ENCODE peak calls at places on chromosomes 6 and 20, in five cellular contexts. Q is GM23248; G is stimulated activated CD8-positive, alpha-beta memory T cell treated with anti-CD3 and anti-CD28 coated beads, Interleukin-12 subunit alpha, Interleukin-12 subunit beta, amount 100 ng/mL, for 4 hours; Y is T-helper 2 cell; L is A673. C is an unnamed sample.

GRCh38 chr20:8855315-8855714 is 213.6 kb upstream of the PLCB4 start:
- DNase-seq in Q (peak), Y (no peak), L (no peak), G (no peak), C (no peak)

GRCh38 chr6:51827580-51827979 is 259.8 kb downstream of the PKHD1 start:
- DNase-seq in Y (no peak), G (no peak), Q (no peak), L (no peak), C (no peak)

GRCh38 chr6:16438677-16439615 is 200.6 kb downstream of the GMPR start:
- DNase-seq in L (no peak), Y (no peak), G (no peak), Q (peak), C (no peak)

GRCh38 chr20:49568491-49569151 is 684 bp upstream of the PTGIS start:
- DNase-seq in Y (no peak), L (no peak), Q (peak), G (no peak), C (no peak)

GRCh38 chr20:50578778-50579165 is 68.6 kb downstream of the PTPN1 start:
- DNase-seq in G (no peak), Y (no peak), Q (no peak), L (no peak), C (no peak)

GRCh38 chr6:5082487-5083306 is 2.4 kb upstream of the PPP1R3G start:
- DNase-seq in Q (peak), G (no peak), Y (no peak), L (no peak), C (no peak)

GRCh38 chr6:68144667-68145066 is 490.4 kb upstream of the ADGRB3 start:
- DNase-seq in L (no peak), G (no peak), Q (no peak), Y (no peak), C (no peak)

GRCh38 chr6:45470131-45470738 is 92.5 kb upstream of the SUPT3H start:
- DNase-seq in G (no peak), L (no peak), Q (no peak), Y (no peak), C (no peak)

GRCh38 chr6:148109732-148110131 is 232.9 kb upstream of the SASH1 start:
- DNase-seq in Y (no peak), Q (no peak), L (no peak), G (no peak), C (no peak)

GRCh38 chr6:11008821-11009220 is 35.3 kb downstream of the ELOVL2 start:
- DNase-seq in G (no peak), Q (peak), L (no peak), Y (no peak), C (no peak)

GRCh38 chr6:23073851-23074250 is 504.5 kb downstream of the HDGFL1 start:
- DNase-seq in G (no peak), L (no peak), Y (no peak), Q (no peak), C (no peak)

GRCh38 chr6:90547079-90547478 is 39.8 kb downstream of the MAP3K7 start:
- DNase-seq in L (no peak), Y (no peak), Q (no peak), G (no peak), C (no peak)

GRCh38 chr6:125598422-125598821 is 151.0 kb upstream of the HEY2 start:
- DNase-seq in L (peak), Y (no peak), Q (peak), G (no peak), C (no peak)

GRCh38 chr20:64224344-64225165 is 31.0 kb upstream of the PCMTD2 start:
- DNase-seq in Q (peak), L (peak), G (no peak), Y (no peak), C (no peak)

GRCh38 chr20:11880694-11881093 is 37.0 kb upstream of the BTBD3 start:
- DNase-seq in Q (no peak), G (no peak), Y (no peak), L (no peak), C (no peak)

GRCh38 chr6:1624848-1625341 is 15.2 kb downstream of the FOXC1 start:
- DNase-seq in Q (peak), G (no peak), L (peak), Y (no peak), C (no peak)

GRCh38 chr6:16752206-16752867 is 8.9 kb downstream of the ATXN1 start:
- DNase-seq in G (no peak), L (peak), Q (peak), Y (no peak), C (no peak)

GRCh38 chr6:54737247-54737646 is 109.3 kb upstream of the FAM83B start:
- DNase-seq in G (no peak), Y (no peak), L (peak), Q (peak), C (no peak)

GRCh38 chr20:258963-259362 is 1.4 kb downstream of the DEFB132 start:
- DNase-seq in G (no peak), Q (peak), L (no peak), Y (no peak), C (no peak)

GRCh38 chr20:13995841-13996240 is 525 bp downstream of the MACROD2 start:
- DNase-seq in Q (peak), G (no peak), Y (no peak), L (peak), C (no peak)

GRCh38 chr20:55273149-55273548 is 732.2 kb downstream of the CBLN4 start:
- DNase-seq in Y (no peak), L (no peak), G (no peak), Q (no peak), C (no peak)

GRCh38 chr6:89941031-89941775 is 46.9 kb downstream of the GJA10 start:
- DNase-seq in G (no peak), L (no peak), Q (peak), Y (no peak), C (no peak)

GRCh38 chr6:52815167-52816092 is 11.8 kb upstream of the GSTA1 start:
- DNase-seq in L (peak), Q (peak), Y (no peak), G (no peak), C (no peak)

GRCh38 chr20:13337090-13337784 is 116.2 kb downstream of the ISM1 start:
- DNase-seq in Q (no peak), Y (no peak), L (no peak), G (no peak), C (no peak)

GRCh38 chr6:112522600-112522999 is 175.5 kb downstream of the RFPL4B start:
- DNase-seq in L (no peak), Q (peak), Y (no peak), G (no peak), C (no peak)

GRCh38 chr6:46757206-46757564 is 10.5 kb downstream of the ANKRD66 start:
- DNase-seq in Q (no peak), G (no peak), L (no peak), Y (no peak), C (no peak)

GRCh38 chr6:63527658-63528514 is 44.4 kb upstream of the LOC128125822 start:
- DNase-seq in Y (no peak), Q (peak), L (peak), G (no peak), C (no peak)

GRCh38 chr20:4730782-4731181 is 9.1 kb downstream of the PRND start:
- DNase-seq in Y (no peak), G (no peak), L (peak), Q (peak), C (no peak)

GRCh38 chr20:50218987-50219435 is 28.4 kb downstream of the CEBPB start:
- DNase-seq in L (no peak), G (no peak), Y (no peak), Q (no peak), C (no peak)

GRCh38 chr6:43181942-43182860 is at the start of gene CUL9:
- DNase-seq in G (peak), L (peak), Q (peak), Y (peak), C (peak)

GRCh38 chr6:4281341-4282293 is 146.2 kb upstream of the ECI2 start:
- DNase-seq in Y (no peak), G (no peak), L (peak), Q (peak), C (no peak)

GRCh38 chr20:21102252-21102609 is 3.9 kb downstream of the LINC00237 start:
- DNase-seq in Y (no peak), L (peak), Q (no peak), G (no peak), C (no peak)

GRCh38 chr6:106051241-106051640 is 34.9 kb upstream of the PRDM1 start:
- DNase-seq in L (peak), Y (no peak), G (no peak), Q (no peak), C (no peak)

GRCh38 chr6:157607317-157608109 is 215.5 kb upstream of the SNX9 start:
- DNase-seq in L (no peak), Q (no peak), G (no peak), Y (no peak), C (no peak)

GRCh38 chr6:71468841-71469750 is 180.5 kb downstream of the OGFRL1 start:
- DNase-seq in L (peak), Y (no peak), G (no peak), Q (peak), C (no peak)

GRCh38 chr20:36105731-36106226 is 48.8 kb upstream of the EPB41L1 start:
- DNase-seq in Q (no peak), Y (no peak), L (no peak), G (no peak), C (no peak)

C was measured in activated gamma-delta T cell.